ENCODE peak calls at places on chromosomes 12 and 14, in six cellular contexts. One of them, this sample, is unnamed.

GRCh38 chr14:55965851-55966250 is 152.4 kb upstream of the PELI2 start:
- DNase-seq in left ventricle myocardium inferior: no peak
- DNase-seq in CD4-positive, alpha-beta T cell: no peak
- DNase-seq in effector CD4-positive, alpha-beta T cell: no peak
- DNase-seq in right atrium auricular region: no peak
- DNase-seq in activated CD8-positive, alpha-beta memory T cell treated with anti-CD3 and anti-CD28 coated beads for 48 hours: no peak
- DNase-seq in this sample: no peak

GRCh38 chr14:34098045-34098984 is 147.4 kb upstream of the EGLN3 start:
- DNase-seq in left ventricle myocardium inferior: no peak
- DNase-seq in CD4-positive, alpha-beta T cell: no peak
- DNase-seq in effector CD4-positive, alpha-beta T cell: no peak
- DNase-seq in right atrium auricular region: no peak
- DNase-seq in activated CD8-positive, alpha-beta memory T cell treated with anti-CD3 and anti-CD28 coated beads for 48 hours: no peak
- DNase-seq in this sample: no peak

GRCh38 chr12:97276198-97276580 is 186.4 kb upstream of the RMST start:
- DNase-seq in left ventricle myocardium inferior: no peak
- DNase-seq in CD4-positive, alpha-beta T cell: no peak
- DNase-seq in effector CD4-positive, alpha-beta T cell: no peak
- DNase-seq in right atrium auricular region: no peak
- DNase-seq in activated CD8-positive, alpha-beta memory T cell treated with anti-CD3 and anti-CD28 coated beads for 48 hours: no peak
- DNase-seq in this sample: no peak

GRCh38 chr12:132336451-132337413 is 7.3 kb upstream of the GALNT9 start:
- DNase-seq in left ventricle myocardium inferior: no peak
- DNase-seq in CD4-positive, alpha-beta T cell: no peak
- DNase-seq in effector CD4-positive, alpha-beta T cell: no peak
- DNase-seq in right atrium auricular region: no peak
- DNase-seq in activated CD8-positive, alpha-beta memory T cell treated with anti-CD3 and anti-CD28 coated beads for 48 hours: no peak
- DNase-seq in this sample: no peak

GRCh38 chr14:78253986-78254385 is 83.8 kb downstream of the NRXN3 start:
- DNase-seq in left ventricle myocardium inferior: no peak
- DNase-seq in CD4-positive, alpha-beta T cell: no peak
- DNase-seq in effector CD4-positive, alpha-beta T cell: no peak
- DNase-seq in right atrium auricular region: no peak
- DNase-seq in activated CD8-positive, alpha-beta memory T cell treated with anti-CD3 and anti-CD28 coated beads for 48 hours: no peak
- DNase-seq in this sample: no peak

GRCh38 chr14:100740931-100741330 is 14.2 kb downstream of the DLK1 start:
- DNase-seq in left ventricle myocardium inferior: no peak
- DNase-seq in CD4-positive, alpha-beta T cell: no peak
- DNase-seq in effector CD4-positive, alpha-beta T cell: no peak
- DNase-seq in right atrium auricular region: no peak
- DNase-seq in activated CD8-positive, alpha-beta memory T cell treated with anti-CD3 and anti-CD28 coated beads for 48 hours: no peak
- DNase-seq in this sample: no peak

GRCh38 chr14:99055019-99055418 is 217.0 kb downstream of the BCL11B start:
- DNase-seq in left ventricle myocardium inferior: no peak
- DNase-seq in CD4-positive, alpha-beta T cell: no peak
- DNase-seq in effector CD4-positive, alpha-beta T cell: no peak
- DNase-seq in right atrium auricular region: no peak
- DNase-seq in activated CD8-positive, alpha-beta memory T cell treated with anti-CD3 and anti-CD28 coated beads for 48 hours: no peak
- DNase-seq in this sample: no peak

GRCh38 chr14:42316746-42317145 is 710.1 kb downstream of the LRFN5 start:
- DNase-seq in left ventricle myocardium inferior: no peak
- DNase-seq in CD4-positive, alpha-beta T cell: no peak
- DNase-seq in effector CD4-positive, alpha-beta T cell: no peak
- DNase-seq in right atrium auricular region: no peak
- DNase-seq in activated CD8-positive, alpha-beta memory T cell treated with anti-CD3 and anti-CD28 coated beads for 48 hours: no peak
- DNase-seq in this sample: no peak

GRCh38 chr12:95805864-95806669 is 15.5 kb upstream of the NTN4 start:
- DNase-seq in left ventricle myocardium inferior: no peak
- DNase-seq in CD4-positive, alpha-beta T cell: no peak
- DNase-seq in effector CD4-positive, alpha-beta T cell: no peak
- DNase-seq in right atrium auricular region: peak
- DNase-seq in activated CD8-positive, alpha-beta memory T cell treated with anti-CD3 and anti-CD28 coated beads for 48 hours: no peak
- DNase-seq in this sample: no peak

GRCh38 chr12:66066071-66066928 is 64.2 kb downstream of the LLPH start:
- DNase-seq in left ventricle myocardium inferior: no peak
- DNase-seq in CD4-positive, alpha-beta T cell: no peak
- DNase-seq in effector CD4-positive, alpha-beta T cell: no peak
- DNase-seq in right atrium auricular region: no peak
- DNase-seq in activated CD8-positive, alpha-beta memory T cell treated with anti-CD3 and anti-CD28 coated beads for 48 hours: no peak
- DNase-seq in this sample: no peak

GRCh38 chr12:57416039-57416996 is 14.5 kb downstream of the R3HDM2 start:
- DNase-seq in left ventricle myocardium inferior: no peak
- DNase-seq in CD4-positive, alpha-beta T cell: no peak
- DNase-seq in effector CD4-positive, alpha-beta T cell: no peak
- DNase-seq in right atrium auricular region: no peak
- DNase-seq in activated CD8-positive, alpha-beta memory T cell treated with anti-CD3 and anti-CD28 coated beads for 48 hours: no peak
- DNase-seq in this sample: no peak

GRCh38 chr12:71243375-71243774 is 85.6 kb upstream of the TSPAN8 start:
- DNase-seq in left ventricle myocardium inferior: no peak
- DNase-seq in CD4-positive, alpha-beta T cell: no peak
- DNase-seq in effector CD4-positive, alpha-beta T cell: no peak
- DNase-seq in right atrium auricular region: no peak
- DNase-seq in activated CD8-positive, alpha-beta memory T cell treated with anti-CD3 and anti-CD28 coated beads for 48 hours: no peak
- DNase-seq in this sample: no peak

This sample was measured in osteocyte.